ENCODE peak calls at places on chromosomes 12 and 14, in nine cellular contexts. I is A549, F is transverse colon, C is ovary, Z is tibial nerve, R is K562, U is SK-N-SH, S is stomach, E is HepG2. A is an unnamed sample.

GRCh38 chr14:63993992-63994391 is 141.2 kb downstream of the SYNE2 start:
- DNase-seq in I (no peak), F (no peak), C (no peak), Z (no peak), R (no peak), U (peak; percentile 6), S (no peak), E (no peak), A (no peak)

GRCh38 chr14:74941676-74942097 is 13.7 kb downstream of the PGF start:
- DNase-seq in I (no peak), F (peak; percentile 52), C (no peak), Z (no peak), R (peak; percentile 56), U (no peak), S (no peak), E (no peak), A (peak; percentile 84)

GRCh38 chr12:43004908-43005307 is 415.4 kb upstream of the PRICKLE1 start:
- DNase-seq in I (no peak), F (no peak), C (no peak), Z (no peak), R (no peak), U (peak; percentile 20), S (no peak), E (no peak), A (no peak)

GRCh38 chr12:79549531-79550271 is 141.1 kb downstream of the PAWR start:
- DNase-seq in I (no peak), F (no peak), C (no peak), Z (no peak), R (no peak), U (no peak), S (no peak), E (peak; percentile 96), A (no peak)

GRCh38 chr12:4099276-4099675 is 174.3 kb upstream of the CCND2 start:
- DNase-seq in I (no peak), F (no peak), C (no peak), Z (no peak), R (no peak), U (no peak), S (no peak), E (no peak), A (no peak)

GRCh38 chr12:105018761-105019160 is 32.6 kb downstream of the NOPCHAP1 start:
- DNase-seq in I (no peak), F (no peak), C (no peak), Z (no peak), R (no peak), U (no peak), S (no peak), E (no peak), A (no peak)

GRCh38 chr14:70789361-70789760 is 20.0 kb downstream of the MAP3K9 start:
- DNase-seq in I (no peak), F (no peak), C (peak; percentile 36), Z (no peak), R (no peak), U (no peak), S (no peak), E (no peak), A (no peak)

GRCh38 chr14:100199240-100199860 is 39.6 kb upstream of the YY1 start:
- DNase-seq in I (no peak), F (no peak), C (no peak), Z (no peak), R (no peak), U (no peak), S (no peak), E (no peak), A (no peak)

GRCh38 chr14:98943907-98944306 is 328.1 kb downstream of the BCL11B start:
- DNase-seq in I (no peak), F (no peak), C (no peak), Z (no peak), R (no peak), U (no peak), S (no peak), E (no peak), A (peak; percentile 17)

GRCh38 chr12:5328669-5329068 is 103.2 kb upstream of the NTF3 start:
- DNase-seq in I (no peak), F (no peak), C (no peak), Z (no peak), R (no peak), U (no peak), S (no peak), E (no peak), A (no peak)

GRCh38 chr14:73786632-73786941 is 65.0 kb upstream of the PTGR2 start:
- DNase-seq in I (no peak), F (peak; percentile 40), C (peak; percentile 40), Z (no peak), R (peak; percentile 38), U (peak; percentile 83), S (peak; percentile 46), E (no peak), A (peak; percentile 76)

GRCh38 chr12:80834724-80835123 is 103.0 kb downstream of the LIN7A start:
- DNase-seq in I (no peak), F (no peak), C (no peak), Z (no peak), R (no peak), U (no peak), S (no peak), E (no peak), A (no peak)

GRCh38 chr12:49664591-49665146 is 41.3 kb downstream of the PRPF40B start:
- DNase-seq in I (no peak), F (no peak), C (no peak), Z (no peak), R (no peak), U (peak; percentile 40), S (no peak), E (no peak), A (no peak)

GRCh38 chr12:65741662-65742480 is 82.4 kb upstream of the HMGA2 start:
- DNase-seq in I (peak; percentile 38), F (peak; percentile 10), C (peak; percentile 24), Z (no peak), R (no peak), U (peak; percentile 40), S (no peak), E (peak; percentile 42), A (no peak)

GRCh38 chr12:583251-583869 is 79.9 kb downstream of the NINJ2 start:
- DNase-seq in I (no peak), F (no peak), C (no peak), Z (no peak), R (no peak), U (no peak), S (no peak), E (peak; percentile 84), A (peak; percentile 59)

GRCh38 chr12:116065561-116065960 is 211.9 kb downstream of the MED13L start:
- DNase-seq in I (no peak), F (no peak), C (no peak), Z (no peak), R (no peak), U (no peak), S (no peak), E (no peak), A (no peak)

GRCh38 chr12:91423336-91424050 is 240.9 kb upstream of the DCN start:
- DNase-seq in I (no peak), F (no peak), C (no peak), Z (no peak), R (no peak), U (no peak), S (no peak), E (no peak), A (no peak)

GRCh38 chr12:80935076-80935475 is 2.7 kb downstream of the LIN7A start:
- DNase-seq in I (no peak), F (no peak), C (no peak), Z (no peak), R (no peak), U (no peak), S (no peak), E (no peak), A (no peak)

GRCh38 chr14:23608454-23608853 is 27.7 kb upstream of the DHRS2 start:
- DNase-seq in I (no peak), F (no peak), C (no peak), Z (no peak), R (no peak), U (no peak), S (peak; percentile 81), E (no peak), A (no peak)

GRCh38 chr12:67469666-67470065 is 178.9 kb upstream of the DYRK2 start:
- DNase-seq in I (no peak), F (no peak), C (no peak), Z (no peak), R (no peak), U (no peak), S (no peak), E (no peak), A (peak; percentile 63)

GRCh38 chr12:122064034-122064777 is 14.3 kb upstream of the MLXIP start:
- DNase-seq in I (peak; percentile 89), F (peak; percentile 88), C (peak; percentile 97), Z (peak; percentile 41), R (peak; percentile 99), U (peak; percentile 92), S (peak; percentile 64), E (peak; percentile 97), A (peak; percentile 99)
- TF ChIP-seq CTCF in I (peak; percentile 18), F (peak; percentile 38), C (peak; percentile 44), Z (no peak), R (peak; percentile 88), U (peak; percentile 63), S (no peak), E (peak; percentile 83), A (no peak)

GRCh38 chr12:93060071-93060665 is 131.1 kb upstream of the EEA1 start:
- DNase-seq in I (no peak), F (no peak), C (no peak), Z (no peak), R (no peak), U (no peak), S (no peak), E (no peak), A (no peak)
- H3K27ac ChIP-seq in I (no peak overlapping the region), F (peak overlapping the region; percentile 60), C (no peak overlapping the region), Z (peak overlapping the region; percentile 63), R (no peak overlapping the region), U (peak overlapping the region; percentile 84), S (no peak overlapping the region), E (no peak overlapping the region), A (peak overlapping the region; percentile 74)

GRCh38 chr14:87994974-87995373 is 2.0 kb upstream of the GALC start:
- DNase-seq in I (no peak), F (no peak), C (no peak), Z (no peak), R (peak; percentile 20), U (no peak), S (no peak), E (peak; percentile 13), A (no peak)
- TF ChIP-seq EP300 in I (no peak), F (no peak), C (no peak), Z (no peak), R (no peak), U (no peak), S (no peak), E (no peak), A (no peak)

DNA sequence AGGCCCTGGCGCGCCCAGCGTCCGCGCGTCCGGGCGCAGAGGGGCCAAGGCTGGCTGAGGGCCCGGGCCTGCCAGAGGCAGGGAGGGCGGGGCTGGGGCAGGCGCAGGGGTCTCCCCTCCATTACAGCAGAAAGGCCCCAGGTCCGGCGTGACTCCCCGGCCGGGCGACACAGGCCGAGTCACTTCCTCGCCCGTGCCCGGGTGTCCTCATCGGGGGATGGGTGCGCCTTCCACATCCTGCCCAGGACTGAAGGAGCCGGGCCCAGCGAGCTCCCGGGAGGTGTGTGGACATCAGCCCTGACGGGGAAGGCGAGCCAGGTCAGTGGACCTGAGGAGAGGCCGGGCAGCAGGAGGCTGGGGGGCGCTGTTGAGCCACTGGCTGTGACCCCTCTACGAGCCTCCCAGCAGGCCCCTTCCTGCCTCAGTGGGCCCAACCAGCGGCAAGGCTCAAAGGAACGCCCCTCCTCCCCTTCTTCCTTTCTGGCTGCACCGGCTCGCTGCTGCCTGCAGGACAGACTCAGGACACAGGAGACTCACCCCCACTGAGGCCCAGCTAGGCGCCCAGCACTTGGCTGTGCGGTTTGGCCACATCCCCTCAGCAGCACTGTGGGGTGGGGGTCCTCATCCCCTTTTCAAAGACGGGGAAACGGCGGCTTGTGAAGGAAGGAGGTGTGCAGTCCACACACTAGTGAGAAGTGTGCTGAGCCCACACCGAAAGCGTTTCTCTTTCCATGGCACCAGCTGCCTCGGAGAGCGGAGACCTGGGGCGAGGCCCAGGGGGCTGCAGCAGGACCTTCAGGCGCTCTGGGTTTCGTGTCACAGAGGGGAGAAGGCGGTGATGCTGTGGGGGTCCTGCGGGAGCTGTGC is 606 bp downstream of the TNFAIP2 start:
- DNase-seq in I (no peak), F (no peak), C (peak; percentile 19), Z (peak; percentile 54), R (peak; percentile 59), U (no peak), S (peak; percentile 56), E (no peak), A (peak; percentile 87)
- TF ChIP-seq CTCF in I (peak; percentile 58), F (peak; percentile 23), C (no peak), Z (peak; percentile 61), R (peak; percentile 52), U (peak; percentile 37), S (peak; percentile 16), E (peak; percentile 35), A (peak; percentile 33)